ENCODE peak calls at places on chromosomes 16 and 17, in four cellular contexts. J is H54, T is neuronal stem cell, Q is G401. S is an unnamed sample.

GRCh38 chr16:23821875-23822688 is 13.7 kb upstream of the PRKCB start:
- DNase-seq in Q (no peak), J (no peak), T (no peak), S (no peak)

GRCh38 chr17:296906-297690 is 55.5 kb downstream of the RPH3AL start:
- DNase-seq in J (no peak), T (no peak), Q (no peak), S (no peak)

GRCh38 chr16:88739139-88739974 is 33.1 kb downstream of the CTU2 start:
- DNase-seq in J (no peak), T (no peak), Q (no peak), S (no peak)

GRCh38 chr16:88921603-88921995 is 55.1 kb upstream of the PABPN1L start:
- DNase-seq in T (no peak), Q (no peak), J (no peak), S (no peak)

GRCh38 chr17:5864910-5865657 is 205.1 kb upstream of the WSCD1 start:
- DNase-seq in J (no peak), T (no peak), Q (no peak), S (no peak)

GRCh38 chr16:57941016-57941656 is 29.8 kb downstream of the CNGB1 start:
- DNase-seq in T (no peak), J (no peak), Q (peak; percentile 44), S (no peak)

GRCh38 chr17:69314246-69315030 is 12.5 kb downstream of the ABCA5 start:
- DNase-seq in J (no peak), T (peak; percentile 30), Q (peak; percentile 68), S (no peak)

GRCh38 chr16:64981568-64982281 is 140.1 kb downstream of the CDH11 start:
- DNase-seq in Q (no peak), J (no peak), T (no peak), S (no peak)

GRCh38 chr17:68738044-68738443 is 136.9 kb upstream of the FAM20A start:
- DNase-seq in T (no peak), Q (no peak), J (no peak), S (no peak)

GRCh38 chr17:70172921-70173320 is 3.6 kb downstream of the KCNJ2 start:
- DNase-seq in T (no peak), J (no peak), Q (no peak), S (no peak)

GRCh38 chr17:60386475-60387058 is 5.4 kb downstream of the USP32 start:
- DNase-seq in J (no peak), T (no peak), Q (no peak), S (no peak)

GRCh38 chr16:17396762-17397498 is 73.8 kb downstream of the XYLT1 start:
- DNase-seq in T (no peak), J (no peak), Q (no peak), S (no peak)

GRCh38 chr17:67390006-67390645 is 13.0 kb downstream of the PITPNC1 start:
- DNase-seq in Q (no peak), T (no peak), J (no peak), S (no peak)

GRCh38 chr16:57475711-57476339 is 10.5 kb downstream of the DOK4 start:
- DNase-seq in Q (peak; percentile 46), J (peak; percentile 43), T (no peak), S (no peak)

GRCh38 chr17:76969598-76970172 is 101.5 kb downstream of the MGAT5B start:
- DNase-seq in Q (no peak), T (no peak), J (peak; percentile 53), S (no peak)

GRCh38 chr16:49810769-49811315 is 45.1 kb downstream of the ZNF423 start:
- DNase-seq in Q (no peak), T (no peak), J (no peak), S (no peak)

GRCh38 chr16:86099326-86099725 is 200.4 kb downstream of the IRF8 start:
- DNase-seq in Q (no peak), T (no peak), J (no peak), S (no peak)

GRCh38 chr17:76582660-76583059 is 3.0 kb downstream of the ST6GALNAC2 start:
- DNase-seq in J (no peak), T (no peak), Q (no peak), S (no peak)

GRCh38 chr16:56851671-56852400 is 13.2 kb upstream of the SLC12A3 start:
- DNase-seq in J (no peak), T (no peak), Q (no peak), S (no peak)

GRCh38 chr17:27233059-27233458 is 60.9 kb upstream of the WSB1 start:
- DNase-seq in Q (no peak), J (no peak), T (no peak), S (no peak)

GRCh38 chr17:61122356-61122913 is 277.2 kb upstream of the TBX2 start:
- DNase-seq in Q (no peak), J (no peak), T (no peak), S (no peak)

GRCh38 chr17:75561927-75562603 is 25.5 kb upstream of the MYO15B start:
- DNase-seq in J (no peak), Q (no peak), T (no peak), S (no peak)

GRCh38 chr17:74147436-74147835 is 56.0 kb upstream of the RPL38 start:
- DNase-seq in Q (no peak), T (no peak), J (no peak), S (no peak)

GRCh38 chr17:20127660-20128413 is 118.7 kb downstream of the SPECC1 start:
- DNase-seq in T (no peak), Q (no peak), J (no peak), S (no peak)

GRCh38 chr17:57751348-57751970 is 6.4 kb upstream of the CCDC182 start:
- DNase-seq in T (no peak), Q (no peak), J (no peak), S (no peak)

GRCh38 chr17:52297230-52298010 is 138.9 kb upstream of the CA10 start:
- DNase-seq in J (peak; percentile 7), T (no peak), Q (peak; percentile 48), S (no peak)

GRCh38 chr16:52256310-52257078 is 290.4 kb downstream of the TOX3 start:
- DNase-seq in T (no peak), J (no peak), Q (no peak), S (no peak)

S was measured in brain pericyte.